ENCODE peak calls at places on chromosomes 7 and 10, in five cellular contexts. A, M, H, V and B are unnamed samples.

GRCh38 chr10:44014644-44015250 is 366.1 kb upstream of the ZNF32 start:
- DNase-seq in A (no peak), M (no peak), H (no peak), V (no peak), B (no peak)

GRCh38 chr10:53843691-53844362 is 957.2 kb downstream of the PCDH15 start:
- DNase-seq in A (no peak), M (peak), H (no peak), V (peak), B (no peak)

GRCh38 chr7:1895664-1896515 is 225.8 kb downstream of the ELFN1 start:
- DNase-seq in A (no peak), M (no peak), H (no peak), V (no peak), B (peak)

GRCh38 chr10:17075510-17075909 is 54.1 kb downstream of the CUBN start:
- DNase-seq in A (no peak), M (no peak), H (peak), V (peak), B (no peak)

GRCh38 chr10:52906046-52906445 is 133.5 kb upstream of the MBL2 start:
- DNase-seq in A (no peak), M (no peak), H (no peak), V (no peak), B (no peak)

GRCh38 chr7:101688995-101689907 is 60.2 kb upstream of the MYL10 start:
- DNase-seq in A (no peak), M (no peak), H (no peak), V (no peak), B (no peak)

GRCh38 chr7:127256326-127256725 is 3.6 kb upstream of the GRM8 start:
- DNase-seq in A (no peak), M (no peak), H (no peak), V (no peak), B (no peak)

GRCh38 chr7:47600199-47601118 is 18.5 kb upstream of the TNS3 start:
- DNase-seq in A (no peak), M (no peak), H (no peak), V (peak), B (no peak)

GRCh38 chr7:130960208-130960988 is 226.4 kb upstream of the KLF14 start:
- DNase-seq in A (peak), M (no peak), H (peak), V (peak), B (no peak)

GRCh38 chr7:18890885-18891621 is 226.4 kb downstream of the TWIST1 start:
- DNase-seq in A (no peak), M (no peak), H (no peak), V (peak), B (no peak)

GRCh38 chr7:21960922-21961321 is 15.2 kb upstream of the CDCA7L start:
- DNase-seq in A (no peak), M (no peak), H (no peak), V (peak), B (no peak)

GRCh38 chr10:27745719-27746363 is at the start of gene MKX:
- DNase-seq in A (no peak), M (no peak), H (no peak), V (no peak), B (no peak)

GRCh38 chr10:121495719-121496118 is 102.5 kb downstream of the FGFR2 start:
- DNase-seq in A (no peak), M (no peak), H (no peak), V (no peak), B (no peak)

GRCh38 chr7:91876391-91877133 is 3.9 kb downstream of the MTERF1 start:
- DNase-seq in A (no peak), M (no peak), H (peak), V (peak), B (no peak)

GRCh38 chr7:130263130-130263529 is 3.5 kb upstream of the CPA2 start:
- DNase-seq in A (no peak), M (no peak), H (no peak), V (no peak), B (no peak)

GRCh38 chr7:138564365-138564764 is 104.3 kb downstream of the TRIM24 start:
- DNase-seq in A (no peak), M (no peak), H (no peak), V (no peak), B (peak)

GRCh38 chr7:122887198-122887597 is 938 bp upstream of the CADPS2 start:
- DNase-seq in A (peak), M (peak), H (peak), V (peak), B (no peak)

GRCh38 chr10:5283305-5284158 is 81.2 kb upstream of the UCN3 start:
- DNase-seq in A (peak), M (peak), H (peak), V (peak), B (peak)
- TF ChIP-seq CTCF in A (peak), M (peak), H (peak), V (peak), B (peak)

DNA sequence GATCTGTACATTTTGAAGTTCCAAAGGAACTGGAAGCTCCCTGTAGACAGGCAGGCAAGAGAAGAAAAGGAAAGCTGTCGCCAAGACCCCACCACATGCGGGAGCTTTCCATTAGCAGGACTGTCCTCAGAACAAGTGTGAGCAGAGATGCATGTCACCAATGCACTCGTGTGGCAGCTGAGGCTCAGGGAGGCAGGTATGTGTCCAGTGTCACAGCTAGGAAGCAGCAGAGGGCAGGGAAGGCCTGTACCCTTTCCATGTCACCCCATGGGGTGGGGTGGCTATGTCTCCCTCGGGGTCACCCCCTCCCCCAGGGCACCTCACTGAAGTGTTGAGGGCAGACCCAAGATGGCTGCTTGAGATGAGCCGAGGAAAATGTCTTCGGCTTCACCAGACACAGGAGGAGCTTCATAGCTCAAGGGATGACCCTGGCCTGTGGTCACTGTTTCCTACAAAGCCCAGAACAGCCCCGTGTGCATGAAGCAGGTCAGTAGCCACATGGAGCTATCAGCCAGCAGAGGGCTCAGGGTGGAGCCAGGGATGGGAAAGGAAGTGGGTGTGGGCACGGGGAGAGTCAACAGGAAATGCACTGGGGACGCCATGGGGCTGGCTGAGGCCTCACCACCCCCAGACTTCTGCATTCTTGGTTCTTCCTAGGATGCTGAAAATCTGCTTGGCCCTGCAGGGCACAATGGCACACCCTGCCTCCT is 96.6 kb downstream of the FAM53B start:
- DNase-seq in A (peak), M (peak), H (peak), V (peak), B (peak)
- H3K4me3 ChIP-seq in A (peak), M (no peak), H (no peak), V (no peak), B (no peak)

GRCh38 chr7:158935062-158935461 is 78.7 kb downstream of the DYNC2I1 start:
- DNase-seq in A (no peak), M (no peak), H (no peak), V (no peak), B (no peak)

GRCh38 chr7:158934628-158935027 is 78.3 kb downstream of the DYNC2I1 start:
- DNase-seq in A (no peak), M (no peak), H (no peak), V (no peak), B (no peak)

GRCh38 chr7:158929306-158929705 is 72.9 kb downstream of the DYNC2I1 start:
- DNase-seq in A (no peak), M (no peak), H (no peak), V (no peak), B (no peak)

GRCh38 chr7:158931899-158932298 is 75.5 kb downstream of the DYNC2I1 start:
- DNase-seq in A (no peak), M (no peak), H (no peak), V (no peak), B (no peak)

DNA sequence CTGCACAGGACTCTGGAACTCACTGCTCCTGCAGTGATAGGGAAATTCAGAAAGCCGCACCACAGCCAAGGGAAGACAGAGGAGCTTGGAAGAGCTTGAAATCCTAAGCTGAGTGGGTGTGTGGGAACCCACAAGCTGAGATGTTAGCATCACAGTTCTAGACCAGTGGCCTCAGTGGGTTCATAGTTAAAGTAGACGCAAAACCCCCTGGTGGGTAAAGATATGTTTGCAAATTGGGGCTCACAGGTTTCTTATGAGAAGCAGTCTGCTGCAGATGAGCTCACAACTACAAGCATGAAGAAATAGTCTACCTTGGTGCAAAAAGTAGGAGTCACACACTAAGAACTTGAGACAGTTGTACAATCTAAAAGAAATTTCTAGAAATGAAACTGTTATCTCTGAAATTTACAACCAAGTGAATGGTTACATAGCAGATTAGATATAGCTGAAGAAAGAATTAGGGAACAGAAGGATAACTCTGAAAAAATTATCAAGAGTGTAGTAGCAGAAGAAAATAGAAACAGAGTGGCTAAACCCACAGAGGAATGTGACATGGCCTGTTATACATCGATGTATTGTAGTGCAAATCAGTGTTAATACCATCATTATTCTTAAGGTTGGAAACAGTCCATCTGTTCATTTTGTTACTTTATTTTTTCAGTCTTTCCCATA is 77.2 kb downstream of the DYNC2I1 start:
- DNase-seq in A (no peak), M (no peak), H (no peak), V (no peak), B (no peak)
- TF ChIP-seq CTCF in A (no peak), M (no peak), H (no peak), V (no peak), B (no peak)

GRCh38 chr10:61456095-61456789 is 3.1 kb upstream of the TMEM26 start:
- DNase-seq in A (no peak), M (no peak), H (no peak), V (peak), B (no peak)

GRCh38 chr10:61454541-61454940 is 1.4 kb upstream of the TMEM26 start:
- DNase-seq in A (no peak), M (no peak), H (no peak), V (no peak), B (no peak)

GRCh38 chr10:61451357-61451756 is 1.8 kb downstream of the TMEM26 start:
- DNase-seq in A (no peak), M (no peak), H (no peak), V (no peak), B (no peak)

GRCh38 chr10:61452655-61453641 is at the start of gene TMEM26:
- DNase-seq in A (no peak), M (no peak), H (peak), V (peak), B (no peak)

DNA sequence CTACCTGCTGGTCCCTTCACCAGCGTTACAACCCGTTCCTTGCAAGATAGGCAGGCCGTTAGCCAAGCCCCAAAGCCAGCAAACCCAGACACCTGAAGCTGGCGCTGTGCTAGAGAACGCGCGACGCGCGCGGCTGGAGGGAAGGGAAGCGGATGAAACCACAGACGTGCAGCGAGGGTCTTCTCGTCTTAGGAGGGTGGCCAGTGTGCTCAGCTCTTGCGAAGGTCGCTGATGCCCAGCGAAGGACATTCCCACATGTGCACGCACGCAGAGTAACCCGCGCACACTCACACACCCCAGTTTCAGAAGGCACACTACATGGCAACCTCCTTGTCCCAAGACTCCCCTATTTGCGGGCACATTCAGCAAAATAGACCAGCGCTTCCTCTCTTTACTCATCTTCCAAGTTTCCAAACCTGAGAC is 941 bp downstream of the TMEM26 start:
- DNase-seq in A (no peak), M (no peak), H (no peak), V (no peak), B (no peak)
- H3K4me3 ChIP-seq in A (no peak), M (peak), H (no peak), V (peak), B (peak)